ENCODE peak calls at places on chromosomes 2 and 18, in ten cellular contexts. One of them, this sample, is unnamed. For H3K4me1, the result is how much of the 10 kb centered on the place peaks cover.

GRCh38 chr18:32441536-32441935 is 29.1 kb downstream of the GAREM1 start:
- DNase-seq in CD8-positive, alpha-beta memory T cell: no peak
- DNase-seq in right cardiac atrium: no peak
- DNase-seq in transverse colon: no peak
- DNase-seq in lower lobe of right lung: no peak
- DNase-seq in A549: no peak
- DNase-seq in CD8-positive, alpha-beta T cell: no peak
- DNase-seq in GM12878: no peak
- DNase-seq in kidney: no peak
- DNase-seq in heart right ventricle: no peak
- DNase-seq in this sample: no peak

GRCh38 chr2:172420096-172420671 is 7.2 kb upstream of the ITGA6 start:
- DNase-seq in transverse colon: no peak
- DNase-seq in CD8-positive, alpha-beta memory T cell: no peak
- DNase-seq in lower lobe of right lung: no peak
- DNase-seq in A549: no peak
- DNase-seq in kidney: no peak
- DNase-seq in CD8-positive, alpha-beta T cell: no peak
- DNase-seq in heart right ventricle: no peak
- DNase-seq in GM12878: no peak
- DNase-seq in right cardiac atrium: no peak
- DNase-seq in this sample: no peak

GRCh38 chr2:235793163-235793752 is 299.4 kb downstream of the AGAP1 start:
- DNase-seq in kidney: no peak
- DNase-seq in heart right ventricle: peak
- DNase-seq in CD8-positive, alpha-beta memory T cell: no peak
- DNase-seq in lower lobe of right lung: no peak
- DNase-seq in GM12878: no peak
- DNase-seq in A549: peak
- DNase-seq in right cardiac atrium: no peak
- DNase-seq in CD8-positive, alpha-beta T cell: no peak
- DNase-seq in transverse colon: no peak
- DNase-seq in this sample: peak

GRCh38 chr2:13462464-13462863 is 745.7 kb downstream of the TRIB2 start:
- DNase-seq in A549: no peak
- DNase-seq in GM12878: no peak
- DNase-seq in kidney: no peak
- DNase-seq in CD8-positive, alpha-beta memory T cell: no peak
- DNase-seq in right cardiac atrium: no peak
- DNase-seq in transverse colon: no peak
- DNase-seq in heart right ventricle: no peak
- DNase-seq in CD8-positive, alpha-beta T cell: no peak
- DNase-seq in lower lobe of right lung: no peak
- DNase-seq in this sample: no peak

GRCh38 chr2:185012643-185013042 is 414.3 kb downstream of the ZNF804A start:
- DNase-seq in CD8-positive, alpha-beta memory T cell: no peak
- DNase-seq in kidney: peak
- DNase-seq in heart right ventricle: no peak
- DNase-seq in right cardiac atrium: no peak
- DNase-seq in CD8-positive, alpha-beta T cell: no peak
- DNase-seq in transverse colon: no peak
- DNase-seq in A549: no peak
- DNase-seq in lower lobe of right lung: no peak
- DNase-seq in GM12878: no peak
- DNase-seq in this sample: no peak

GRCh38 chr2:230879271-230879882 is 14.6 kb downstream of the ITM2C start:
- DNase-seq in transverse colon: peak
- DNase-seq in GM12878: no peak
- DNase-seq in heart right ventricle: no peak
- DNase-seq in kidney: peak
- DNase-seq in CD8-positive, alpha-beta memory T cell: no peak
- DNase-seq in CD8-positive, alpha-beta T cell: no peak
- DNase-seq in A549: no peak
- DNase-seq in lower lobe of right lung: no peak
- DNase-seq in right cardiac atrium: no peak
- DNase-seq in this sample: no peak

GRCh38 chr2:215269397-215270117 is 42.3 kb upstream of the ATIC start:
- DNase-seq in heart right ventricle: peak
- DNase-seq in transverse colon: peak
- DNase-seq in GM12878: peak
- DNase-seq in right cardiac atrium: peak
- DNase-seq in lower lobe of right lung: no peak
- DNase-seq in kidney: no peak
- DNase-seq in A549: peak
- DNase-seq in CD8-positive, alpha-beta T cell: peak
- DNase-seq in CD8-positive, alpha-beta memory T cell: peak
- DNase-seq in this sample: peak

GRCh38 chr2:70371753-70372152 is 69.9 kb upstream of the FAM136A start:
- DNase-seq in CD8-positive, alpha-beta memory T cell: no peak
- DNase-seq in A549: no peak
- DNase-seq in right cardiac atrium: no peak
- DNase-seq in GM12878: no peak
- DNase-seq in kidney: no peak
- DNase-seq in transverse colon: no peak
- DNase-seq in lower lobe of right lung: no peak
- DNase-seq in heart right ventricle: no peak
- DNase-seq in CD8-positive, alpha-beta T cell: no peak
- DNase-seq in this sample: no peak

GRCh38 chr18:58860747-58861224 is 3.9 kb upstream of the ZNF532 start:
- DNase-seq in kidney: no peak
- DNase-seq in right cardiac atrium: no peak
- DNase-seq in heart right ventricle: no peak
- DNase-seq in CD8-positive, alpha-beta memory T cell: no peak
- DNase-seq in CD8-positive, alpha-beta T cell: no peak
- DNase-seq in GM12878: no peak
- DNase-seq in transverse colon: no peak
- DNase-seq in lower lobe of right lung: no peak
- DNase-seq in A549: no peak
- DNase-seq in this sample: no peak

GRCh38 chr18:47928466-47928865 is 2.0 kb downstream of the SMAD2 start:
- DNase-seq in A549: no peak
- DNase-seq in CD8-positive, alpha-beta T cell: no peak
- DNase-seq in transverse colon: no peak
- DNase-seq in kidney: no peak
- DNase-seq in right cardiac atrium: no peak
- DNase-seq in heart right ventricle: no peak
- DNase-seq in lower lobe of right lung: no peak
- DNase-seq in CD8-positive, alpha-beta memory T cell: no peak
- DNase-seq in GM12878: no peak
- DNase-seq in this sample: no peak

GRCh38 chr2:45813003-45813601 is 161.6 kb downstream of the PRKCE start:
- DNase-seq in kidney: no peak
- DNase-seq in heart right ventricle: peak
- DNase-seq in CD8-positive, alpha-beta T cell: no peak
- DNase-seq in CD8-positive, alpha-beta memory T cell: no peak
- DNase-seq in transverse colon: no peak
- DNase-seq in GM12878: no peak
- DNase-seq in A549: no peak
- DNase-seq in right cardiac atrium: peak
- DNase-seq in lower lobe of right lung: no peak
- DNase-seq in this sample: no peak

GRCh38 chr2:120064664-120065063 is 51.8 kb downstream of the EPB41L5 start:
- DNase-seq in right cardiac atrium: no peak
- DNase-seq in lower lobe of right lung: no peak
- DNase-seq in A549: no peak
- DNase-seq in CD8-positive, alpha-beta memory T cell: no peak
- DNase-seq in transverse colon: no peak
- DNase-seq in kidney: no peak
- DNase-seq in heart right ventricle: no peak
- DNase-seq in GM12878: no peak
- DNase-seq in CD8-positive, alpha-beta T cell: no peak
- DNase-seq in this sample: no peak

GRCh38 chr2:239167766-239168444 is 232.9 kb downstream of the HDAC4 start:
- DNase-seq in right cardiac atrium: no peak
- DNase-seq in transverse colon: no peak
- DNase-seq in lower lobe of right lung: peak
- DNase-seq in A549: no peak
- DNase-seq in heart right ventricle: no peak
- DNase-seq in kidney: peak
- DNase-seq in GM12878: no peak
- DNase-seq in CD8-positive, alpha-beta memory T cell: no peak
- DNase-seq in CD8-positive, alpha-beta T cell: no peak
- DNase-seq in this sample: no peak

GRCh38 chr18:77711096-77711495 is 461.4 kb downstream of the GALR1 start:
- DNase-seq in transverse colon: no peak
- DNase-seq in lower lobe of right lung: no peak
- DNase-seq in CD8-positive, alpha-beta memory T cell: no peak
- DNase-seq in right cardiac atrium: no peak
- DNase-seq in GM12878: no peak
- DNase-seq in A549: no peak
- DNase-seq in CD8-positive, alpha-beta T cell: no peak
- DNase-seq in heart right ventricle: no peak
- DNase-seq in kidney: no peak
- DNase-seq in this sample: no peak

GRCh38 chr18:34624551-34624950 is 85.5 kb upstream of the DTNA start:
- DNase-seq in transverse colon: no peak
- DNase-seq in right cardiac atrium: no peak
- DNase-seq in lower lobe of right lung: no peak
- DNase-seq in heart right ventricle: no peak
- DNase-seq in CD8-positive, alpha-beta T cell: no peak
- DNase-seq in CD8-positive, alpha-beta memory T cell: no peak
- DNase-seq in A549: no peak
- DNase-seq in GM12878: no peak
- DNase-seq in kidney: no peak
- DNase-seq in this sample: no peak

GRCh38 chr18:46158498-46158897 is 54.3 kb downstream of the HAUS1 start:
- DNase-seq in A549: no peak
- DNase-seq in CD8-positive, alpha-beta memory T cell: no peak
- DNase-seq in kidney: no peak
- DNase-seq in CD8-positive, alpha-beta T cell: no peak
- DNase-seq in right cardiac atrium: no peak
- DNase-seq in lower lobe of right lung: no peak
- DNase-seq in transverse colon: no peak
- DNase-seq in GM12878: no peak
- DNase-seq in heart right ventricle: no peak
- DNase-seq in this sample: no peak

GRCh38 chr2:55159752-55160151 is 72.3 kb downstream of the CLHC1 start:
- DNase-seq in CD8-positive, alpha-beta memory T cell: no peak
- DNase-seq in heart right ventricle: no peak
- DNase-seq in GM12878: no peak
- DNase-seq in transverse colon: no peak
- DNase-seq in A549: no peak
- DNase-seq in CD8-positive, alpha-beta T cell: no peak
- DNase-seq in kidney: no peak
- DNase-seq in lower lobe of right lung: no peak
- DNase-seq in right cardiac atrium: no peak
- DNase-seq in this sample: no peak

GRCh38 chr2:107775791-107776190 is 50.9 kb upstream of the RGPD4 start:
- DNase-seq in lower lobe of right lung: no peak
- DNase-seq in A549: no peak
- DNase-seq in CD8-positive, alpha-beta T cell: no peak
- DNase-seq in transverse colon: no peak
- DNase-seq in kidney: no peak
- DNase-seq in right cardiac atrium: no peak
- DNase-seq in GM12878: no peak
- DNase-seq in CD8-positive, alpha-beta memory T cell: no peak
- DNase-seq in heart right ventricle: no peak
- DNase-seq in this sample: no peak

GRCh38 chr2:119350311-119350998 is 16.2 kb downstream of the C2orf76 start:
- DNase-seq in kidney: no peak
- DNase-seq in CD8-positive, alpha-beta T cell: no peak
- DNase-seq in heart right ventricle: no peak
- DNase-seq in right cardiac atrium: no peak
- DNase-seq in GM12878: no peak
- DNase-seq in A549: no peak
- DNase-seq in lower lobe of right lung: no peak
- DNase-seq in CD8-positive, alpha-beta memory T cell: no peak
- DNase-seq in transverse colon: no peak
- DNase-seq in this sample: no peak

GRCh38 chr2:224931956-224932355 is 110.3 kb downstream of the DOCK10 start:
- DNase-seq in lower lobe of right lung: no peak
- DNase-seq in A549: no peak
- DNase-seq in transverse colon: no peak
- DNase-seq in GM12878: no peak
- DNase-seq in CD8-positive, alpha-beta memory T cell: no peak
- DNase-seq in kidney: no peak
- DNase-seq in right cardiac atrium: no peak
- DNase-seq in CD8-positive, alpha-beta T cell: no peak
- DNase-seq in heart right ventricle: no peak
- DNase-seq in this sample: no peak
- H3K4me1 ChIP-seq in lower lobe of right lung: half or more
- H3K4me1 ChIP-seq in A549: under half
- H3K4me1 ChIP-seq in transverse colon: under half
- H3K4me1 ChIP-seq in GM12878: under half
- H3K4me1 ChIP-seq in CD8-positive, alpha-beta memory T cell: half or more
- H3K4me1 ChIP-seq in kidney: under half
- H3K4me1 ChIP-seq in right cardiac atrium: under half
- H3K4me1 ChIP-seq in CD8-positive, alpha-beta T cell: half or more
- H3K4me1 ChIP-seq in heart right ventricle: under half
- H3K4me1 ChIP-seq in this sample: half or more

GRCh38 chr2:63054812-63055509 is 4.3 kb downstream of the OTX1 start:
- DNase-seq in A549: no peak
- DNase-seq in CD8-positive, alpha-beta T cell: no peak
- DNase-seq in transverse colon: no peak
- DNase-seq in kidney: no peak
- DNase-seq in heart right ventricle: no peak
- DNase-seq in lower lobe of right lung: no peak
- DNase-seq in GM12878: no peak
- DNase-seq in right cardiac atrium: no peak
- DNase-seq in CD8-positive, alpha-beta memory T cell: no peak
- DNase-seq in this sample: no peak
- H3K4me1 ChIP-seq in A549: under half
- H3K4me1 ChIP-seq in CD8-positive, alpha-beta T cell: half or more
- H3K4me1 ChIP-seq in transverse colon: under half
- H3K4me1 ChIP-seq in kidney: under half
- H3K4me1 ChIP-seq in heart right ventricle: half or more
- H3K4me1 ChIP-seq in lower lobe of right lung: half or more
- H3K4me1 ChIP-seq in GM12878: under half
- H3K4me1 ChIP-seq in right cardiac atrium: under half
- H3K4me1 ChIP-seq in CD8-positive, alpha-beta memory T cell: under half
- H3K4me1 ChIP-seq in this sample: half or more

GRCh38 chr2:105929506-105929905 is 184.8 kb downstream of the NCK2 start:
- DNase-seq in lower lobe of right lung: no peak
- DNase-seq in transverse colon: peak
- DNase-seq in heart right ventricle: no peak
- DNase-seq in right cardiac atrium: no peak
- DNase-seq in GM12878: no peak
- DNase-seq in kidney: no peak
- DNase-seq in CD8-positive, alpha-beta memory T cell: peak
- DNase-seq in CD8-positive, alpha-beta T cell: no peak
- DNase-seq in A549: no peak
- DNase-seq in this sample: peak
- H3K4me1 ChIP-seq in lower lobe of right lung: under half
- H3K4me1 ChIP-seq in transverse colon: under half
- H3K4me1 ChIP-seq in heart right ventricle: under half
- H3K4me1 ChIP-seq in right cardiac atrium: under half
- H3K4me1 ChIP-seq in GM12878: under half
- H3K4me1 ChIP-seq in kidney: under half
- H3K4me1 ChIP-seq in CD8-positive, alpha-beta memory T cell: half or more
- H3K4me1 ChIP-seq in CD8-positive, alpha-beta T cell: half or more
- H3K4me1 ChIP-seq in A549: under half
- H3K4me1 ChIP-seq in this sample: half or more

DNA sequence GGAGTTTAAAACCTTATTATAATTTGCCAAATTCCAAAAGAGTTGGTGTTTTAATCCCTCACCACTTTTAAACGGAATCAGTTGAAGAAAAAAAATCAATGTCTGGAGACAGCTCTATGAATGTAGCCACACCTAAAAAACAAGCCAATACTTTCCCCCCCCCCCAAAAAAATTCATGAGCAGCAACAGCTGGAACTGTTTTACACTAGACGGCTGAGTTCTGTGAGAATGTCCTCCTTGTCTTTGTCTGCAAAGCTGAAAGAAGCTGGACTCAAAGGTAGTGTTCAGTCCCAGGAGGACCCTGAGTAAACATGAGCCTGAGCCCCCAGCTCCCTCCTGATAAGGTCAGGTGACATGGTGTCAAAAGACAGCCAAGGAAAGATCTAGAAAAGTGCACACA is 68.2 kb downstream of the ZNF521 start:
- DNase-seq in GM12878: no peak
- DNase-seq in CD8-positive, alpha-beta T cell: no peak
- DNase-seq in kidney: no peak
- DNase-seq in CD8-positive, alpha-beta memory T cell: no peak
- DNase-seq in right cardiac atrium: no peak
- DNase-seq in lower lobe of right lung: no peak
- DNase-seq in heart right ventricle: no peak
- DNase-seq in transverse colon: no peak
- DNase-seq in A549: no peak
- DNase-seq in this sample: no peak
- H3K4me1 ChIP-seq in GM12878: under half
- H3K4me1 ChIP-seq in CD8-positive, alpha-beta T cell: under half
- H3K4me1 ChIP-seq in kidney: under half
- H3K4me1 ChIP-seq in CD8-positive, alpha-beta memory T cell: under half
- H3K4me1 ChIP-seq in right cardiac atrium: under half
- H3K4me1 ChIP-seq in lower lobe of right lung: under half
- H3K4me1 ChIP-seq in heart right ventricle: under half
- H3K4me1 ChIP-seq in transverse colon: under half
- H3K4me1 ChIP-seq in A549: under half
- H3K4me1 ChIP-seq in this sample: under half